ENCODE peak calls at places on chromosomes 3 and 15, in seven cellular contexts. S is OCI-LY7, Q is H9, Z is IMR-90, C is neural progenitor cell, H is PC-3, J is hepatocyte. G is an unnamed sample.

GRCh38 chr3:158801200-158801599 is 654 bp upstream of the MFSD1 start:
- DNase-seq in S (no peak), C (peak), H (no peak), J (peak), Z (no peak), Q (no peak), G (no peak)

GRCh38 chr3:52167240-52167639 is 13.0 kb upstream of the POC1A start:
- DNase-seq in Z (no peak), Q (peak), S (no peak), H (no peak), C (no peak), J (no peak), G (no peak)

GRCh38 chr3:177199206-177199765 is 2.0 kb upstream of the TBL1XR1 start:
- DNase-seq in J (no peak), C (no peak), Q (no peak), H (no peak), Z (no peak), S (no peak), G (no peak)

GRCh38 chr3:106185949-106186348 is 317.1 kb upstream of the CBLB start:
- DNase-seq in C (no peak), S (no peak), H (no peak), Z (no peak), J (no peak), Q (no peak), G (no peak)

GRCh38 chr3:144810150-144810549 is 838.5 kb downstream of the DIPK2A start:
- DNase-seq in C (no peak), J (no peak), Z (no peak), S (no peak), Q (no peak), H (peak), G (no peak)

GRCh38 chr15:93065641-93066045 is 23.4 kb downstream of the RGMA start:
- DNase-seq in Z (no peak), S (no peak), C (no peak), H (no peak), J (no peak), Q (no peak), G (no peak)

GRCh38 chr3:133487920-133488540 is 85.5 kb upstream of the CDV3 start:
- DNase-seq in Z (peak), S (no peak), Q (no peak), C (peak), H (peak), J (peak), G (peak)

GRCh38 chr15:74783072-74783807 is 1.4 kb downstream of the CSK start:
- DNase-seq in H (no peak), S (peak), Q (no peak), J (peak), C (peak), Z (peak), G (peak)

GRCh38 chr15:38612159-38612863 is 47.7 kb upstream of the RASGRP1 start:
- DNase-seq in H (no peak), J (no peak), Q (no peak), S (no peak), Z (no peak), C (no peak), G (no peak)

GRCh38 chr3:128993461-128994172 is at the start of gene CFAP92:
- DNase-seq in C (peak), J (peak), Q (peak), H (peak), S (peak), Z (peak), G (peak)

GRCh38 chr3:78176869-78177268 is 1137.0 kb downstream of the ROBO2 start:
- DNase-seq in S (no peak), C (no peak), Q (no peak), J (no peak), Z (no peak), H (no peak), G (no peak)

GRCh38 chr3:186986406-186986805 is 56.1 kb downstream of the ST6GAL1 start:
- DNase-seq in H (no peak), Z (no peak), Q (no peak), S (peak), J (no peak), C (no peak), G (peak)

GRCh38 chr3:49020335-49021212 is 1.3 kb upstream of the NDUFAF3 start:
- DNase-seq in C (peak), J (peak), Z (no peak), H (no peak), S (peak), Q (no peak), G (peak)

GRCh38 chr3:99625237-99625622 is 13.2 kb upstream of the COL8A1 start:
- DNase-seq in Q (no peak), S (no peak), C (no peak), H (no peak), Z (no peak), J (no peak), G (no peak)

GRCh38 chr3:32961189-32961715 is 9.8 kb downstream of the CCR4 start:
- DNase-seq in J (no peak), Q (no peak), H (no peak), S (no peak), Z (no peak), C (no peak), G (no peak)

GRCh38 chr3:53069422-53070068 is 23.7 kb upstream of the SFMBT1 start:
- DNase-seq in S (no peak), C (peak), H (no peak), J (no peak), Q (no peak), Z (peak), G (no peak)

GRCh38 chr3:49411550-49411967 is 217 bp downstream of the RHOA start:
- DNase-seq in Q (no peak), Z (no peak), C (peak), J (peak), S (peak), H (no peak), G (no peak)

GRCh38 chr3:97612632-97613031 is 151.9 kb upstream of the ARL6 start:
- DNase-seq in C (no peak), H (no peak), Z (no peak), S (no peak), Q (no peak), J (no peak), G (no peak)

GRCh38 chr15:23072633-23073032 is 33.3 kb upstream of the TUBGCP5 start:
- DNase-seq in S (no peak), Q (no peak), C (no peak), H (no peak), Z (no peak), J (no peak), G (no peak)

GRCh38 chr3:170862618-170863374 is 7.2 kb downstream of the RPL22L1 start:
- DNase-seq in H (no peak), J (no peak), Z (peak), Q (no peak), C (no peak), S (no peak), G (peak)

GRCh38 chr15:98177950-98178848 is 217.7 kb downstream of the ARRDC4 start:
- DNase-seq in J (peak), S (peak), H (peak), Q (peak), C (peak), Z (peak), G (peak)

GRCh38 chr15:47541587-47541986 is 175.7 kb upstream of the SEMA6D start:
- DNase-seq in C (no peak), S (no peak), Q (no peak), H (no peak), J (no peak), Z (no peak), G (no peak)

GRCh38 chr3:184727357-184728060 is 15.6 kb upstream of the MAGEF1 start:
- DNase-seq in S (peak), C (peak), Q (peak), J (peak), Z (peak), H (peak), G (peak)

GRCh38 chr3:27166888-27167287 is 202.3 kb downstream of the NEK10 start:
- DNase-seq in C (no peak), Z (peak), J (peak), H (peak), Q (no peak), S (no peak), G (no peak)

GRCh38 chr3:110126065-110126464 is 788.7 kb upstream of the DPPA4 start:
- DNase-seq in J (no peak), H (peak), Q (peak), Z (peak), C (no peak), S (no peak), G (no peak)

GRCh38 chr15:75349851-75350588 is 3.2 kb downstream of the NEIL1 start:
- DNase-seq in S (peak), Z (no peak), J (no peak), H (no peak), C (no peak), Q (peak), G (peak)

GRCh38 chr3:132343018-132343612 is 25.9 kb downstream of the ACP3 start:
- DNase-seq in Z (peak), S (peak), J (peak), H (peak), Q (peak), C (peak), G (peak)

GRCh38 chr3:29436612-29437313 is 155.9 kb downstream of the RBMS3 start:
- DNase-seq in Z (peak), H (no peak), S (no peak), Q (no peak), C (no peak), J (no peak), G (no peak)

GRCh38 chr3:156416846-156417581 is 137.9 kb downstream of the SSR3 start:
- DNase-seq in C (no peak), Z (no peak), J (no peak), S (no peak), H (peak), Q (no peak), G (no peak)

GRCh38 chr3:38985981-38986380 is 65.8 kb downstream of the SCN11A start:
- DNase-seq in Q (no peak), C (no peak), S (no peak), Z (no peak), H (no peak), J (no peak), G (no peak)

GRCh38 chr3:46701211-46701939 is at the start of gene TMIE:
- DNase-seq in H (no peak), C (peak), S (no peak), J (no peak), Z (no peak), Q (no peak), G (no peak)

GRCh38 chr3:128083980-128084674 is 31.9 kb downstream of the SEC61A1 start:
- DNase-seq in J (no peak), Q (no peak), Z (peak), S (no peak), C (no peak), H (no peak), G (no peak)

GRCh38 chr3:188631291-188632010 is 477.5 kb downstream of the LPP start:
- DNase-seq in S (no peak), C (no peak), Z (peak), H (peak), Q (no peak), J (no peak), G (no peak)

GRCh38 chr3:100463002-100463401 is 29.4 kb upstream of the TMEM45A start:
- DNase-seq in Q (no peak), Z (peak), C (peak), S (peak), J (peak), H (peak), G (peak)

GRCh38 chr3:71573181-71573580 is 10.3 kb downstream of the FOXP1 start:
- DNase-seq in H (no peak), C (peak), Q (no peak), J (no peak), Z (no peak), S (no peak), G (no peak)

GRCh38 chr3:158731938-158732855 is at the start of gene RARRES1:
- DNase-seq in C (peak), Q (peak), H (no peak), S (no peak), Z (peak), J (peak), G (no peak)

GRCh38 chr3:102747611-102748010 is 312.8 kb downstream of the ZPLD1 start:
- DNase-seq in Z (no peak), H (no peak), Q (no peak), S (no peak), C (no peak), J (no peak), G (no peak)
- H2AFZ ChIP-seq in Z (no peak), H (no peak), Q (no peak), S (no peak), C (no peak), J (no peak), G (no peak)

GRCh38 chr3:37498126-37499039 is 324.0 kb upstream of the LRRFIP2 start:
- DNase-seq in J (no peak), C (no peak), H (no peak), Q (no peak), S (no peak), Z (no peak), G (no peak)
- H3K4me2 ChIP-seq in J (no peak), C (no peak), H (no peak), Q (no peak), S (no peak), Z (no peak), G (no peak)

GRCh38 chr15:61743352-61743909 is 316.8 kb downstream of the VPS13C start:
- DNase-seq in S (no peak), H (no peak), Z (no peak), Q (no peak), C (no peak), J (no peak), G (no peak)
- H2AFZ ChIP-seq in S (no peak), H (no peak), Z (no peak), Q (no peak), C (no peak), J (no peak), G (no peak)

DNA sequence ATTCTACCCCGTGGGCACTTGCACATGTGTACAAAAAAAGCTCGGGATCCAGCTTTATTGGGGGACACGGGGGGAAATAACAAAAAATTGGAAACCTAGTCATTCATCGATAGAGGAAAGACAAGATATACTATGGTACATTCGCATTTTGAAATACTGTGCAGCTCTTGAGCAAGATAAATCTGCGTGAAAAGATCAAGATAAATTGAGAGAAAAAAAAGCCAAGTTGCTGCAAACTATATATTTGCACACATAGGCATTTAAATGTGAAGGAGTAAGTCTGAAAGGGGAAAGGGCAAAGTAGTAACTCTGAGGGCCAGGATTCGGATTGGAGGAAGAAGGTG is 620 bp upstream of the UBR1 start:
- DNase-seq in H (no peak), Q (no peak), S (no peak), J (no peak), C (no peak), Z (no peak), G (peak)
- H3K4me2 ChIP-seq in H (peak), Q (peak), S (peak), J (peak), C (peak), Z (peak), G (peak)

DNA sequence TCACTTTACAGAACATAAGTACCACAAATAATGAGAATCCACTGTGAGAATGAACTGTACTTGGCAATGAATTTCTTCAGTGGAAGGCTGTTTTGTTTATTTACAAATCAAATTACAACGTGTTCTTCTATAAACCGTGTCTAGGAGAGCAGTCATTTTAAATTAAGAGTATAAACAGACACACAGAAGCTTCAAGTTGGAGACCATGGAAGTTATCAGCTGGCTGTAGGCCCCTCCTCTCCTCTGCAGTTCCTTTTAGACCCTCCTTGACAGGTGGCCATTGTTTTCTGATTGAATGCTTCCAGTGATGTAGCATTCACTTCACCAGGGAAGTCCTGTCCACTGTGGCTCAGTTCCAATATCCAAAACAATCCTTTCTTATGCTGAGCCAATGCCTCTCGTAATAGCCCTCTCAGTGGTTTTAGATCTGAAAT is 7.3 kb upstream of the MAPK6 start:
- DNase-seq in Z (no peak), Q (no peak), S (no peak), C (peak), H (no peak), J (no peak), G (no peak)
- H2AFZ ChIP-seq in Z (no peak), Q (no peak), S (peak), C (no peak), H (no peak), J (no peak), G (no peak)

GRCh38 chr15:67085818-67086649 is 20.6 kb downstream of the SMAD3 start:
- DNase-seq in H (no peak), Q (no peak), S (peak), Z (peak), J (no peak), C (no peak), G (no peak)
- H3K4me2 ChIP-seq in H (no peak), Q (no peak), S (peak), Z (peak), J (peak), C (no peak), G (peak)

GRCh38 chr15:45777781-45778180 is 143.0 kb downstream of the SQOR start:
- DNase-seq in Z (no peak), S (peak), C (no peak), H (no peak), J (no peak), Q (no peak), G (peak)
- H2AFZ ChIP-seq in Z (no peak), S (peak), C (no peak), H (no peak), J (no peak), Q (no peak), G (no peak)

GRCh38 chr3:25782938-25783660 is at the start of gene NGLY1:
- DNase-seq in J (peak), Q (peak), C (peak), H (peak), Z (peak), S (peak), G (peak)

GRCh38 chr3:25781145-25781757 is 2.0 kb downstream of the NGLY1 start:
- DNase-seq in Z (no peak), S (no peak), J (no peak), C (no peak), H (no peak), Q (no peak), G (no peak)

GRCh38 chr3:25781758-25782594 is 1.3 kb downstream of the NGLY1 start:
- DNase-seq in S (peak), J (no peak), Q (no peak), C (peak), H (no peak), Z (no peak), G (peak)

GRCh38 chr3:25782636-25782937 is 656 bp downstream of the NGLY1 start:
- DNase-seq in Q (no peak), S (no peak), J (no peak), Z (no peak), H (no peak), C (no peak), G (no peak)

GRCh38 chr3:25780618-25781017 is 2.6 kb downstream of the NGLY1 start:
- DNase-seq in J (no peak), Q (no peak), S (no peak), H (no peak), C (no peak), Z (no peak), G (no peak)
- H3K4me2 ChIP-seq in J (no peak), Q (no peak), S (peak), H (peak), C (no peak), Z (no peak), G (peak)

DNA sequence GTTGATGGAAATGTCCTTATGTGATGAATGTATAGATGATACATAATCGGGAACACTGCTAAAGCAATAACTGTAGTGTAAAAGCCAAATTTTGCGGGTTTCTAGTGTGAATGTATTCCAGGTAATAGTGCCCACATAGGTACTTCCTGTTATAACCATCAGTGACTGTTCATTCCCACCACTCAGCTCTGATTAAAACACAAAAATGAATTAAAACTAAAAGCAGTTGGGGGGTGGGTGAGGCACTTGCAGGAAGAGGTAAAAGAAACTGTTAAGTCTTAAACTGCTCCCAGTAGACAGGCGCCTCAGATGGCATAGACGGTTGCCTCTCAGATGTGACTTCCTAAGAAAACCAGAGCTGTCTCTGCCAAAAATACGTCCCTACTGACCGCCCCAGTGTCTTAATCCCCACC is 893 bp upstream of the MTHFS start:
- DNase-seq in C (no peak), J (no peak), S (peak), Z (no peak), Q (no peak), H (no peak), G (peak)
- H2AFZ ChIP-seq in C (no peak), J (peak), S (peak), Z (no peak), Q (no peak), H (peak), G (no peak)

GRCh38 chr3:194809382-194809781 is 123.7 kb downstream of the FAM43A start:
- DNase-seq in Z (no peak), Q (no peak), C (no peak), J (no peak), S (no peak), H (no peak), G (no peak)

GRCh38 chr3:194812177-194812576 is 126.5 kb downstream of the FAM43A start:
- DNase-seq in S (no peak), C (no peak), Q (no peak), J (no peak), Z (no peak), H (no peak), G (no peak)

GRCh38 chr3:194810076-194810475 is 124.4 kb downstream of the FAM43A start:
- DNase-seq in S (no peak), Q (no peak), J (no peak), Z (no peak), H (no peak), C (no peak), G (no peak)

GRCh38 chr3:194808709-194809108 is 123.0 kb downstream of the FAM43A start:
- DNase-seq in J (no peak), C (no peak), H (peak), Q (no peak), S (no peak), Z (peak), G (no peak)

DNA sequence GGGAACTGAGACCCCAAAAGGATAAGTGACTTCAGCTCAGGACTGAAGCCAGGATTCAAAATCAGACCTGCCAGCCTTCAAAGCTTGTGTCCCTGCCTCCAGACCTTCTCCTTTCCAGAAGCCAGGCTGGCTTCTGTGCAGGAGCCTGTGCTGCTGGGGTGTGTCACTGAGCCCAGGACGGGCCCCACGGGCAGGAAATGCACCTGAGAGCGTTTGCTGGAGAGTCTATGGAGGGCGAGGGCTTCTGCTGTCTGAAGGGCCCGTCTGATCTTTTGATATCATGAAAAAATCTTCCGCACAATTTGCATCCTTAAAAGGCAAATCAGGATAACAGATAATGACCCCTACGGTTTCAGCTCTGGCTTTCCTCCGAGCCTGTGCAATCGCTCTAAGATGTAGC is 125.4 kb downstream of the FAM43A start:
- DNase-seq in Q (no peak), C (no peak), H (no peak), S (peak), J (no peak), Z (no peak), G (peak)
- H3K4me2 ChIP-seq in Q (no peak), C (no peak), H (no peak), S (peak), J (no peak), Z (no peak), G (peak)

G was measured in Karpas-422.